ENCODE peak calls at places on chromosomes 6 and 20, in ten cellular contexts. D is fibroblast of lung, A is PC-3, F is MM.1S, S is SK-N-SH, Z is HCT116, N is DND-41, Q is neural progenitor cell, I is mesenchymal stem cell, G is astrocyte. M is an unnamed sample.

GRCh38 chr6:137975058-137975940 is 108.2 kb downstream of the TNFAIP3 start:
- DNase-seq in G (no peak), Q (no peak), S (no peak), A (peak; percentile 54), I (peak; percentile 19), Z (peak; percentile 7), F (peak; percentile 85), N (peak; percentile 44), D (peak; percentile 13), M (peak; percentile 10)

GRCh38 chr20:44888226-44889103 is 3.0 kb downstream of the YWHAB start:
- DNase-seq in Z (no peak), G (no peak), I (peak; percentile 37), N (no peak), Q (no peak), S (peak; percentile 25), F (no peak), A (peak; percentile 88), D (no peak), M (no peak)

GRCh38 chr6:16130932-16131387 is 2.1 kb downstream of the MYLIP start:
- DNase-seq in N (no peak), D (peak; percentile 84), F (peak; percentile 89), G (peak; percentile 79), Z (no peak), Q (peak; percentile 54), A (peak; percentile 72), I (peak; percentile 91), S (peak; percentile 28), M (peak; percentile 94)

GRCh38 chr6:42988486-42989020 is 4.2 kb downstream of the PPP2R5D start:
- DNase-seq in A (peak; percentile 19), D (peak; percentile 28), S (no peak), G (peak; percentile 12), Z (no peak), N (no peak), Q (no peak), F (no peak), I (no peak), M (peak; percentile 31)

GRCh38 chr20:3199976-3200755 is 4.3 kb downstream of the DDRGK1 start:
- DNase-seq in Q (no peak), F (no peak), D (no peak), N (no peak), I (no peak), S (no peak), Z (no peak), A (no peak), G (no peak), M (no peak)

GRCh38 chr20:47741669-47742345 is 43.5 kb downstream of the SULF2 start:
- DNase-seq in S (no peak), F (no peak), G (no peak), N (no peak), Q (no peak), A (no peak), I (no peak), D (no peak), Z (no peak), M (no peak)

GRCh38 chr6:39884696-39885095 is 49.6 kb downstream of the MOCS1 start:
- DNase-seq in A (no peak), I (peak; percentile 32), Q (no peak), D (peak; percentile 93), S (no peak), N (no peak), G (peak; percentile 89), Z (no peak), F (no peak), M (no peak)

GRCh38 chr6:38942442-38942841 is 106.1 kb upstream of the GLP1R start:
- DNase-seq in N (no peak), F (no peak), G (no peak), S (no peak), Q (no peak), A (no peak), Z (no peak), D (no peak), I (no peak), M (no peak)

GRCh38 chr20:45067558-45067957 is 33.4 kb downstream of the KCNS1 start:
- DNase-seq in I (peak; percentile 17), D (peak; percentile 57), Q (no peak), A (peak; percentile 6), Z (no peak), N (no peak), S (no peak), F (no peak), G (peak; percentile 49), M (no peak)

GRCh38 chr6:108566406-108566805 is 5.7 kb downstream of the FOXO3 start:
- DNase-seq in A (no peak), N (no peak), I (no peak), Q (no peak), F (no peak), D (no peak), G (no peak), Z (no peak), S (no peak), M (no peak)

GRCh38 chr6:108565893-108566292 is 5.2 kb downstream of the FOXO3 start:
- DNase-seq in I (peak; percentile 83), Q (no peak), S (no peak), A (peak; percentile 45), N (no peak), F (peak; percentile 54), Z (no peak), D (peak; percentile 64), G (peak; percentile 53), M (no peak)

GRCh38 chr6:108563292-108563691 is 2.6 kb downstream of the FOXO3 start:
- DNase-seq in S (no peak), I (no peak), Q (no peak), N (no peak), G (no peak), A (no peak), Z (no peak), F (no peak), D (no peak), M (no peak)

GRCh38 chr6:108564178-108564577 is 3.5 kb downstream of the FOXO3 start:
- DNase-seq in Q (no peak), G (peak; percentile 99), F (peak; percentile 35), N (no peak), Z (peak; percentile 76), S (no peak), I (peak; percentile 80), D (peak; percentile 99), A (peak; percentile 92), M (no peak)

DNA sequence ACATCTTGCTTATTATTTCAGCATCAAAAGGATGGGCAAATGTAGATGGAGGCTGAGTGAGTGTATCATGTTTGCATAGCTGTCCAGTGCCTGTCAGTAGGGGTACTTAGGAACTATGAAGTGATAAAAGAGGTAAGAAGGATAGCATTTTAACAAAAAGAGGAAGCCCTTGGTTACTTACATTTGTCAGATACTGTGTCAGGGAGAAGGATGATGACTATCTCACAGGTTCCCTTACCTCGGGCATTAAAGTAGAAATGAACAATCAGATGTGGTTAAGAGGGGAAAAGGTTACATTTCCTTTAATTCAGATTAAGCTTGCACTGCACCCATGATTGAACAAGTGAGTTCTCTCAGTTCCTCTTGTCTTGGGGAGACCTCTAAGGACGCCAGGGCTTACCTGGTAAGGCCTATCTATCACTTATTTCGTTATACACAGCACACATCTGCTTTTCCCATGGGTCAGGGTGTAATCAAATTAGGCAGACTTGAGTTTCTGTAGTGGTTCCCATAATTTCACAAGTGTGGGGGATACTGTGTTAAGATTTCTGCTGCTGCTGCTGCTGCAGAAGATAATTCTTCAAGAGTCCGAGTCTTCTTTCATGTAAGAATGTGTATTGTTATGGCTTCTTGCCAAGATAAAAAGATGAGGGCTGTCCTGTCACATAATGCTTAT is 4.5 kb downstream of the FOXO3 start:
- DNase-seq in F (peak; percentile 77), D (no peak), G (no peak), S (no peak), Q (no peak), N (no peak), A (peak; percentile 64), I (peak; percentile 36), Z (no peak), M (no peak)
- H3K9ac ChIP-seq in F (peak overlapping the region; percentile 100), D (peak overlapping the region; percentile 33), G (peak overlapping the region; percentile 47), S (peak overlapping the region; percentile 29), Q (no peak overlapping the region), N (no peak overlapping the region), A (peak overlapping the region; percentile 28), I (peak overlapping the region; percentile 97), Z (peak overlapping the region; percentile 36), M (peak overlapping the region; percentile 12)

GRCh38 chr20:37808752-37809070 is 94.2 kb upstream of the VSTM2L start:
- DNase-seq in G (no peak), S (no peak), N (no peak), A (no peak), D (no peak), F (no peak), Z (no peak), Q (no peak), I (no peak), M (no peak)

GRCh38 chr20:37810027-37810426 is 92.9 kb upstream of the VSTM2L start:
- DNase-seq in Q (no peak), A (no peak), I (no peak), G (no peak), Z (no peak), S (no peak), D (no peak), N (no peak), F (no peak), M (no peak)

GRCh38 chr20:37807901-37808751 is 94.8 kb upstream of the VSTM2L start:
- DNase-seq in Z (no peak), A (no peak), F (no peak), I (no peak), D (no peak), N (no peak), Q (peak; percentile 18), G (no peak), S (no peak), M (peak; percentile 86)

GRCh38 chr20:37804584-37805566 is 98.1 kb upstream of the VSTM2L start:
- DNase-seq in S (peak; percentile 52), N (no peak), F (no peak), Q (no peak), G (no peak), I (no peak), D (no peak), A (no peak), Z (no peak), M (no peak)

DNA sequence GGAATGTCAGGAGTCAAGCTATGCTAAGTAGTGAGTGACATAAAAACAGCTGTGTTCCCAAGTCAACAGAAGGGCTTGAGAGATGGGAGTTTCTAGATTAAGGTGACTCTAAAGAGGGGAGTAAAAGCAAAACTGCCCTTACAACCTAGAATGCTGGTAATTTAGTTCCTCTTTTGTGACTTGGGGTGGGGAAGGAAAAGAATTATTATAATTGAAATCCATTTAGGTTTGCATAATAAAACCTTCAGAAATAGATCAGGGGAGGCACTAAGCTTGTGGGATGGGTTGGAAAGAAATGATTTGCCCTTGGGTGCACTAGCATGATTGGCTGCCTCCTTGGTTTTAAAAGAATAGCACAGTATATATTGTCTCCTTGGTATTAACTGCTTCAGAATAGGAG is 95.4 kb upstream of the VSTM2L start:
- DNase-seq in A (no peak), Z (no peak), I (no peak), G (no peak), D (no peak), F (no peak), Q (no peak), N (no peak), S (no peak), M (no peak)
- H3K4me2 ChIP-seq in A (no peak overlapping the region), Z (no peak overlapping the region), I (no peak overlapping the region), G (no peak overlapping the region), D (no peak overlapping the region), F (no peak overlapping the region), Q (no peak overlapping the region), N (no peak overlapping the region), S (no peak overlapping the region), M (no peak overlapping the region)

GRCh38 chr6:131250121-131250520 is 114.9 kb downstream of the AKAP7 start:
- DNase-seq in A (peak; percentile 45), Q (peak; percentile 63), G (peak; percentile 62), N (peak; percentile 41), Z (no peak), F (peak; percentile 10), D (peak; percentile 74), S (no peak), I (peak; percentile 46), M (peak; percentile 74)
- H3K4me3 ChIP-seq in A (peak overlapping the region; percentile 59), Q (peak overlapping the region; percentile 18), G (peak overlapping the region; percentile 59), N (peak overlapping the region; percentile 53), Z (no peak overlapping the region), F (peak overlapping the region; percentile 19), D (peak overlapping the region; percentile 39), S (no peak overlapping the region), I (peak overlapping the region; percentile 78), M (no peak overlapping the region)

GRCh38 chr6:3825331-3825831 is 23.8 kb upstream of the FAM50B start:
- DNase-seq in Z (no peak), F (no peak), Q (peak; percentile 63), D (peak; percentile 68), S (no peak), G (no peak), I (peak; percentile 64), A (peak; percentile 70), N (no peak), M (peak; percentile 72)
- H3K9ac ChIP-seq in Z (peak overlapping the region; percentile 60), F (no peak overlapping the region), Q (no peak overlapping the region), D (peak overlapping the region; percentile 27), S (peak overlapping the region; percentile 62), G (peak overlapping the region; percentile 82), I (peak overlapping the region; percentile 80), A (peak overlapping the region; percentile 19), N (no peak overlapping the region), M (no peak overlapping the region)